ENCODE peak calls at places on chromosomes 6 and 20, in nine cellular contexts. Y is PC-9, K is IMR-90, X is endodermal cell, F is progenitor cell of endocrine pancreas, Z is fibroblast of lung, V is WTC11, E is transverse colon, G is MM.1S. R is an unnamed sample.

GRCh38 chr20:32332614-32333013 is 25.5 kb upstream of the ASXL1 start:
- DNase-seq in Y (peak; percentile 36), K (peak; percentile 76), X (no peak), F (no peak), Z (peak; percentile 82), V (no peak), E (peak; percentile 20), G (no peak), R (no peak)

GRCh38 chr6:126007795-126008194 is 21.5 kb downstream of the TRMT11 start:
- DNase-seq in Y (no peak), K (no peak), X (no peak), F (no peak), Z (no peak), V (no peak), E (no peak), G (no peak), R (no peak)

GRCh38 chr6:113860165-113860955 is 3.2 kb downstream of the MARCKS start:
- DNase-seq in Y (no peak), K (peak; percentile 45), X (peak; percentile 70), F (peak; percentile 15), Z (peak; percentile 49), V (peak; percentile 21), E (peak; percentile 28), G (no peak), R (no peak)

GRCh38 chr6:29909995-29910394 is 32.3 kb upstream of the HLA-A start:
- DNase-seq in Y (no peak), K (peak; percentile 11), X (no peak), F (no peak), Z (no peak), V (no peak), E (no peak), G (no peak), R (no peak)

GRCh38 chr6:125699591-125699990 is 49.8 kb upstream of the HEY2 start:
- DNase-seq in Y (peak; percentile 8), K (no peak), X (no peak), F (no peak), Z (no peak), V (no peak), E (no peak), G (no peak), R (no peak)

GRCh38 chr6:30163090-30163917 is at the start of gene TRIM15:
- DNase-seq in Y (peak; percentile 31), K (no peak), X (peak; percentile 67), F (no peak), Z (no peak), V (peak; percentile 30), E (peak; percentile 89), G (no peak), R (no peak)

GRCh38 chr6:88455317-88455716 is 289.2 kb upstream of the CNR1 start:
- DNase-seq in Y (no peak), K (no peak), X (no peak), F (no peak), Z (no peak), V (no peak), E (no peak), G (no peak), R (no peak)

GRCh38 chr6:1423578-1423977 is 34.2 kb downstream of the FOXF2 start:
- DNase-seq in Y (no peak), K (no peak), X (peak; percentile 43), F (no peak), Z (no peak), V (no peak), E (no peak), G (no peak), R (no peak)

GRCh38 chr6:15715060-15715459 is 52.2 kb upstream of the DTNBP1 start:
- DNase-seq in Y (no peak), K (no peak), X (no peak), F (no peak), Z (peak; percentile 64), V (no peak), E (no peak), G (no peak), R (no peak)

GRCh38 chr6:138975815-138976214 is 12.2 kb downstream of the REPS1 start:
- DNase-seq in Y (no peak), K (no peak), X (no peak), F (no peak), Z (no peak), V (no peak), E (no peak), G (no peak), R (no peak)

GRCh38 chr6:119727504-119728219 is 378.1 kb upstream of the MAN1A1 start:
- DNase-seq in Y (peak; percentile 99), K (no peak), X (peak; percentile 87), F (no peak), Z (no peak), V (peak; percentile 29), E (no peak), G (no peak), R (no peak)

GRCh38 chr20:47635256-47635655 is 133.6 kb downstream of the NCOA3 start:
- DNase-seq in Y (no peak), K (no peak), X (no peak), F (no peak), Z (no peak), V (no peak), E (no peak), G (no peak), R (no peak)

GRCh38 chr6:105573556-105573955 is 170.7 kb upstream of the PREP start:
- DNase-seq in Y (no peak), K (no peak), X (no peak), F (no peak), Z (peak; percentile 78), V (no peak), E (no peak), G (no peak), R (no peak)

GRCh38 chr6:12291785-12292604 is 1.8 kb downstream of the EDN1 start:
- DNase-seq in Y (peak; percentile 75), K (peak; percentile 33), X (peak; percentile 75), F (no peak), Z (peak; percentile 49), V (peak; percentile 36), E (peak; percentile 47), G (no peak), R (no peak)

GRCh38 chr6:45590225-45590624 is 212.5 kb upstream of the SUPT3H start:
- DNase-seq in Y (peak; percentile 87), K (peak; percentile 92), X (no peak), F (no peak), Z (peak; percentile 93), V (no peak), E (no peak), G (no peak), R (no peak)

GRCh38 chr6:45584127-45584526 is 206.4 kb upstream of the SUPT3H start:
- DNase-seq in Y (no peak), K (no peak), X (no peak), F (no peak), Z (no peak), V (no peak), E (no peak), G (no peak), R (no peak)

GRCh38 chr6:45587229-45588060 is 209.7 kb upstream of the SUPT3H start:
- DNase-seq in Y (peak; percentile 61), K (no peak), X (no peak), F (no peak), Z (no peak), V (no peak), E (peak; percentile 26), G (no peak), R (no peak)

GRCh38 chr6:45589367-45589766 is 211.6 kb upstream of the SUPT3H start:
- DNase-seq in Y (no peak), K (no peak), X (no peak), F (no peak), Z (no peak), V (no peak), E (no peak), G (no peak), R (no peak)

DNA sequence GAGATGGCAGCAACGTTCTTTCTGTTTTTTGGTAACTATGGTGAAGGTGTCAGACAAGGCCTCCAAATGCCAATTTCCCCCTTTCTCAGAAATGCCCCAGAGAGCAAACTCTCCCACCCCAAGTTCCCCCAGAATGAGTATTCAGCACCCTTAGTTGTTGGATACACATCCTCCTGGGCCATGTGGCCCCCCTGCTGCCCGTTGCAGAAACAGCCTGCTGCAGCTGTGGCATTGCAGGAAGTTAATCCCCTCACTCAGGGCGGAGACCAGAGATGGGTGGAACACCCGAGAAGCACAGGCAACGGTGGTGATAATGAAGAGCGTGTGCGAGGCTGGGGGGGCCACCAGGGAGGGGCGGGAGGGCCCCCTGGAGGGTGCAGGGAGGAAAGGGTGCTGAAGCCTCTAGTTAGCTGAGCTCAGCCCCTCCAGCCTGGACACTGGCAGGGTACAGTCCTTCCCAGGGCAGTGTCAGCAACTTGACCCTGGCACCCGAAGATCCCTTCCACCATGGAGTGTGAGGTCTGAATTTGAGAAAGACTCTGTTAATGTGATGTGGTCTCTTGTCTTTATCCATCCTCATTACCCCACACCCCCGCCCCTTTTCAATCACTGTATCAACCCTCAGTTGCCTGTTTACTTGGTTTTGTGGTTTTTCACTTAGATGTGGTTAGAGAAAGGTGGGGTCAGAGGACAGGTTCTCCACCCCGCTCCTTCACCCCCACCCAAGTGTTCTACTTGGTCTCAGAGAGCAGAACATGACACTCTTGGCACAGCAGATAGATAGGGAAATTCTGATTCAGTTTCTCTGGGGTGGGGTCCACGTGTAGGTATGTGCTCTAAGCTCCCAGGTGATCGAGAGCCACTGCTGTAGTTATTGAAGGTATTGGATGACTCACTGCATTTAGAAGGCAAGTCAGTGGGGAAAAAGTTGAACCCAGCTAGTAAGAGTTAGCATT is 208.8 kb upstream of the SUPT3H start:
- DNase-seq in Y (peak; percentile 91), K (no peak), X (peak; percentile 54), F (no peak), Z (no peak), V (no peak), E (no peak), G (no peak), R (no peak)
- TF ChIP-seq CTCF in Y (no peak), K (no peak), X (no peak), F (no peak), Z (no peak), V (no peak), E (no peak), G (no peak), R (no peak)

GRCh38 chr20:19802492-19803158 is 44.6 kb downstream of the RIN2 start:
- DNase-seq in Y (peak; percentile 68), K (peak; percentile 39), X (peak; percentile 71), F (no peak), Z (peak; percentile 56), V (peak; percentile 30), E (no peak), G (peak; percentile 72), R (no peak)
- TF ChIP-seq CTCF in Y (peak; percentile 71), K (peak; percentile 14), X (peak; percentile 77), F (peak; percentile 14), Z (no peak), V (no peak), E (peak; percentile 27), G (peak; percentile 86), R (no peak)

DNA sequence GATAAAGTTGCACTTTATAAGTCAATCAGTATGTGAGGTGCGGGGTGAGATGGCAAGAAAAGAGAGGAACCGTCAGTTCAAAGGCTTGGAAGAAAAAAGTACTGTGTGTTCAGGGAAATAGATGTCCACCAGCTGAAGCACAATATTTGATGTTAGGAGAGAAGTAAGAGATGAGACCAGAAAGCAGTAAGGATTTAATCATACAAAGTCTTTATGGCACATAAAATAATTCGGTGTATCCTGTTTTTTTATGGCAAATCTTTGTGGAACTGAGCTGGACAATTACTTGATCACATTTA is 197.2 kb downstream of the FAXC start:
- DNase-seq in Y (no peak), K (no peak), X (no peak), F (no peak), Z (no peak), V (no peak), E (no peak), G (no peak), R (no peak)
- TF ChIP-seq CTCF in Y (no peak), K (no peak), X (no peak), F (no peak), Z (no peak), V (peak; percentile 1), E (no peak), G (no peak), R (no peak)

GRCh38 chr20:36836591-36837329 is 39.2 kb upstream of the TLDC2 start:
- DNase-seq in Y (peak; percentile 35), K (peak; percentile 57), X (peak; percentile 95), F (no peak), Z (no peak), V (peak; percentile 90), E (peak; percentile 83), G (peak; percentile 52), R (peak; percentile 36)
- TF ChIP-seq CTCF in Y (peak; percentile 48), K (peak; percentile 51), X (peak; percentile 80), F (peak; percentile 52), Z (peak; percentile 26), V (peak; percentile 48), E (peak; percentile 26), G (peak; percentile 48), R (peak; percentile 24)